ENCODE peak calls at places on chromosomes 12 and 14, in four cellular contexts. L, W, Y and D are unnamed samples.

GRCh38 chr12:91974541-91974940 is 171.1 kb downstream of the BTG1 start:
- DNase-seq in L (no peak), W (no peak), Y (peak; percentile 40), D (no peak)

GRCh38 chr12:93153321-93153720 is 224.2 kb upstream of the EEA1 start:
- DNase-seq in L (no peak), W (no peak), Y (peak; percentile 58), D (no peak)

GRCh38 chr12:52217223-52217622 is 15.8 kb upstream of the KRT7 start:
- DNase-seq in L (peak; percentile 75), W (no peak), Y (no peak), D (no peak)

GRCh38 chr14:77325746-77326094 is 4.9 kb downstream of the GSTZ1 start:
- DNase-seq in L (no peak), W (no peak), Y (no peak), D (no peak)

GRCh38 chr14:103067231-103067954 is 10.0 kb upstream of the CDC42BPB start:
- DNase-seq in L (peak; percentile 73), W (no peak), Y (peak; percentile 83), D (no peak)

GRCh38 chr12:9348906-9349518 is 140.8 kb upstream of the PZP start:
- DNase-seq in L (no peak), W (no peak), Y (no peak), D (no peak)

GRCh38 chr14:24441904-24442239 is 704 bp downstream of the SDR39U1 start:
- DNase-seq in L (no peak), W (no peak), Y (peak; percentile 80), D (no peak)

GRCh38 chr12:95083938-95084337 is 10.5 kb upstream of the NR2C1 start:
- DNase-seq in L (no peak), W (peak; percentile 86), Y (peak; percentile 23), D (no peak)

GRCh38 chr14:56515739-56516138 is 63.9 kb upstream of the TMEM260 start:
- DNase-seq in L (no peak), W (no peak), Y (peak; percentile 19), D (no peak)

GRCh38 chr12:131940121-131940520 is 9.6 kb upstream of the EP400 start:
- DNase-seq in L (no peak), W (no peak), Y (no peak), D (no peak)

GRCh38 chr14:69547701-69548348 is 26.8 kb downstream of the CCDC177 start:
- DNase-seq in L (no peak), W (peak; percentile 87), Y (peak; percentile 33), D (no peak)

GRCh38 chr12:105083041-105083440 is 1.2 kb downstream of the ALDH1L2 start:
- DNase-seq in L (no peak), W (no peak), Y (peak; percentile 51), D (no peak)

GRCh38 chr14:24422694-24423531 is 6.6 kb downstream of the CBLN3 start:
- DNase-seq in L (no peak), W (no peak), Y (no peak), D (no peak)

GRCh38 chr12:118188690-118189371 is 52.9 kb downstream of the PEBP1 start:
- DNase-seq in L (no peak), W (no peak), Y (peak; percentile 65), D (no peak)

GRCh38 chr12:115451785-115452736 is 768.1 kb upstream of the TBX3 start:
- DNase-seq in L (no peak), W (peak; percentile 93), Y (peak; percentile 65), D (peak; percentile 6)

GRCh38 chr14:79600406-79600805 is 610.9 kb downstream of the DIO2 start:
- DNase-seq in L (no peak), W (no peak), Y (no peak), D (no peak)

GRCh38 chr12:57734586-57734985 is 4.0 kb downstream of the AGAP2 start:
- DNase-seq in L (no peak), W (no peak), Y (no peak), D (no peak)

GRCh38 chr12:108772247-108772646 is 40.9 kb upstream of the CORO1C start:
- DNase-seq in L (no peak), W (no peak), Y (peak; percentile 22), D (peak; percentile 98)
- TF ChIP-seq EZH2phosphoT487 in L (no peak), W (no peak), Y (no peak), D (no peak)

GRCh38 chr12:1791104-1791927 is 29.0 kb upstream of the LRTM2 start:
- DNase-seq in L (peak; percentile 38), W (peak; percentile 60), Y (peak; percentile 82), D (peak; percentile 70)

GRCh38 chr12:1794440-1795090 is 25.8 kb upstream of the LRTM2 start:
- DNase-seq in L (no peak), W (no peak), Y (no peak), D (no peak)

GRCh38 chr12:1793426-1794210 is 26.7 kb upstream of the LRTM2 start:
- DNase-seq in L (no peak), W (no peak), Y (no peak), D (no peak)

GRCh38 chr12:1790470-1790869 is 29.9 kb upstream of the LRTM2 start:
- DNase-seq in L (no peak), W (no peak), Y (no peak), D (no peak)

GRCh38 chr12:1792406-1792805 is 28.0 kb upstream of the LRTM2 start:
- DNase-seq in L (no peak), W (no peak), Y (no peak), D (no peak)
- H3K27ac ChIP-seq in L (no peak overlapping the region), W (no peak overlapping the region), Y (no peak overlapping the region), D (no peak overlapping the region)

DNA sequence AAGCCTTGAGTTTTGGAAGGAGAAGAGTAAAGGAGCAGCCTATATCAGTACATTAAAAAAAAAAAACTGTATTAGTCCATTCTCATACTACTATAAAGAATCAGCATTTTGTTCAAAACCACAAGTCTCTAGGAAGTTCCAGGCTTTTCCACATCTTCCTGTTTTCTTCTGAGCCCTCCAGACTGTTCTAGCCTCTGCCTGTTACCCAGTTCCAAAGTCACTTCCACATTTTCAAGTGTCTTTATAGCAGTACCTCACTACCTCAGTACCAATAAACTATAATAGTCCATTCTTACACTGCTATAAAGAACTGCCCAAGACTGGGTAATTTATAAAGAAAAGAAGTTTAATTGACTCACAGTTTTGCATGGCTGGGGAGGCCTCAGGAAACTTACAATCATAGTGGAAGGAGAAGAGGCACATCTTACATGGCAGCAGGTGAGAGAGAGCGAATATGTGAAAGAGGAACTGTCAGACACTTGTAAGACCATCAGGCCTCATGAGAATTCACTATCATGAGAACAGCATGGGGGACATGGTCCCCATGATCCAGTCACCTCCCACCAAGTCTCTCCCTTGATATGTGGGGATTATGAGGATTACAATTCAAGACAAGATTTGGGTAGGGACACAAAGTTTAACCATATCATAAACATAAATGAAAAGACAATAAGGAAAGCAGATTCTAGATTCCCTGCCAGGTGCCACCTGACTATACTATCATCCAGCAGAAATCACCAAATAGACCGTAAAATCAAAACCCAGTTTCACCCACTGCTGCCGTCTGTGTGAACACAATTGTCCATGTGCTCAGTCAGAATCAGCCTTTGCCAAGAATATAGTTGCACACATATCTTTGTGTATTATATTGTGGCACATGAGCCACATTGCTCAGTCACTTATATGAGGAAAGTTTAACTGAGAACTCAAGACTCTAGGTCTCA is 27.8 kb downstream of the TOGARAM1 start:
- DNase-seq in L (no peak), W (no peak), Y (no peak), D (no peak)
- TF ChIP-seq EZH2phosphoT487 in L (no peak), W (no peak), Y (no peak), D (no peak)

DNA sequence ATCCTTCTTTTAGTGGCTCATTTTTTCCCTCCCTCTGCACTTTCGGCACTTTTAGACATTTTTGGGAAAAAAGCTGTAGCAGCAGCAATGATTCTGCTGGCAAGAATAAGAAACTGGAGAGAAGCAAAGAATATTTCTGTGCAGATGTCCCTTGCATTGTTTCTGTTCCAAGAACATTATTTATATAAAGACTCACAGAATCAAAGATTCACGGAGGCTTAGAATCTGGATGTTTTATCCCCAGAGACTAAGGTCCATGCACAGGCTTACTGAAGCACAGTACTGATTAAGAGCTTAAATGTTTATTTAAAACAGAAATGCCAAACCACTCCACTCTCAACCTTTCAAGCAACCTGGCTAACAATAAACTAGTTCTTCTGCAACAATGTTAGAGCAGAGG is 12.4 kb downstream of the ZC2HC1C start:
- DNase-seq in L (no peak), W (no peak), Y (no peak), D (no peak)
- H3K27ac ChIP-seq in L (no peak overlapping the region), W (no peak overlapping the region), Y (no peak overlapping the region), D (no peak overlapping the region)

GRCh38 chr14:35993512-35993960 is 167.4 kb downstream of the BRMS1L start:
- DNase-seq in L (no peak), W (no peak), Y (no peak), D (no peak)

GRCh38 chr14:35988972-35989690 is 163.0 kb downstream of the BRMS1L start:
- DNase-seq in L (no peak), W (no peak), Y (no peak), D (no peak)

GRCh38 chr14:35992816-35993511 is 166.8 kb downstream of the BRMS1L start:
- DNase-seq in L (no peak), W (no peak), Y (no peak), D (no peak)

GRCh38 chr14:35989736-35990135 is 163.6 kb downstream of the BRMS1L start:
- DNase-seq in L (no peak), W (no peak), Y (no peak), D (no peak)

DNA sequence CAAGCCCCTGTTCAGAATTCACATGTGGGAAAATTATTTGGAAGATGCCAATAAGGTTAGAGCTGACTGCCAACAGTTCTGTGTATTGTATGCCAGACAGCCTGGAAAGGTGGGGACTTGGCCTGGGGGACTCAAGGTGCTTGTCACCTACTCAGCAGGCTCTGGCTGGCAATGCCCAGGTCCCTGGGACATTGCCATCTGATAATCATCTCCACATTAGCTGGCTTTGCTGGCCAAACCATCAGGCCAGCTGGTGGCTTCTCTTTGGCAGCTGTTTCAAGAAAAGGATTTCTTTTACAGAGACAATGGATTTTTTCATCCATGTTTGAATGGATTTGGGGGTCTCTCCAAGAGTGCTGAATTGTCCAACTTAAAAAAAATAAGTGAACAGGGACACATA is 165.2 kb downstream of the BRMS1L start:
- DNase-seq in L (no peak), W (peak; percentile 36), Y (no peak), D (no peak)
- TF ChIP-seq EZH2phosphoT487 in L (no peak), W (no peak), Y (no peak), D (no peak)

GRCh38 chr12:110369992-110370391 is 33.5 kb downstream of the ANAPC7 start:
- DNase-seq in L (no peak), W (no peak), Y (no peak), D (no peak)

GRCh38 chr12:110370732-110371141 is 32.8 kb downstream of the ANAPC7 start:
- DNase-seq in L (no peak), W (no peak), Y (no peak), D (no peak)

GRCh38 chr12:110372056-110372425 is 31.5 kb downstream of the ANAPC7 start:
- DNase-seq in L (no peak), W (no peak), Y (no peak), D (no peak)

GRCh38 chr12:110373025-110373876 is 30.3 kb downstream of the ANAPC7 start:
- DNase-seq in L (no peak), W (no peak), Y (no peak), D (no peak)

DNA sequence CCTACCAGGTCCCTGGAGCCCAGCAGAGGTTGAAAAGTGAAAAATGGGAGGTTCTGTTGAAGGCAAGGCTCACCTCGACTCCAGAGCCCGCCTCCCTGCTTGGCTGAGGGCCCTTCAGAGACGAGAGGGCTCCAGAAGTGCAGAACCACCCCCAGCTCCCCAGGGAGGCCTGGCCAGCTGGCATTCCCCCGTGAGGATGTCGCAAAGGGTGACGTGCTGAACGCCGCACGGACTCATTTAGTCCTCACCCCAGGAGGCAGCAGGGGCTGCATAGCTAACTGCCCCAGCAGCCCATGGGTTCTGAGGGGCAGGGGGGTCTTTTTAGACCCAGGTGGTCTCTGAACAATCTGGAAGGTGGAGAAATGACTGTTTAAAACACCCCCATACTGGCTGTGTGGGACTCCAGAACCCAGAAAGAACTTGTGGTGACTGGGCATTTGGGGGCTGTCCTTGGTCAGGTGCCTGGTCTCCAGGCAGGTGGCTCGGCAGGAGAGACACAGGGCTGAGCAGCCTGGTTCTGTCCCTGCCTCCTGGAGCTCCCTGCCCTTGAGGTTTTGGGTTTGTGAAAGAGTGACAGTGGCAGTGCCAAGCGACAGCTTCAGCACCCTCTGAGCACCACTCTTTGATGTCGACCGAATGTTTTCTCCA is 32.0 kb downstream of the ANAPC7 start:
- DNase-seq in L (no peak), W (no peak), Y (no peak), D (no peak)
- H3K27ac ChIP-seq in L (no peak overlapping the region), W (no peak overlapping the region), Y (no peak overlapping the region), D (no peak overlapping the region)